ENCODE peak calls at places on chromosomes 11 and 22, in five cellular contexts. B is SK-N-SH, Z is K562, M is esophagus muscularis mucosa, E is A549. X is an unnamed sample.

GRCh38 chr22:35046744-35047462 is 19.1 kb upstream of the ISX start:
- DNase-seq in Z (no peak), M (no peak), E (no peak), B (no peak), X (no peak)

GRCh38 chr22:32788884-32789624 is 12.5 kb upstream of the TIMP3 start:
- DNase-seq in E (no peak), M (no peak), Z (no peak), B (no peak), X (no peak)

GRCh38 chr11:73225851-73226250 is 7.8 kb downstream of the P2RY2 start:
- DNase-seq in B (no peak), M (no peak), E (no peak), Z (no peak), X (no peak)

GRCh38 chr22:25940479-25940878 is 198.5 kb downstream of the MYO18B start:
- DNase-seq in E (no peak), B (no peak), M (no peak), Z (no peak), X (no peak)

GRCh38 chr22:27554841-27555456 is 246.6 kb downstream of the MN1 start:
- DNase-seq in Z (no peak), M (no peak), B (no peak), E (no peak), X (no peak)

GRCh38 chr22:24134090-24134846 is 47.0 kb upstream of the SUSD2 start:
- DNase-seq in B (no peak), M (no peak), E (no peak), Z (no peak), X (peak)

GRCh38 chr22:38454361-38455062 is 487 bp downstream of the KCNJ4 start:
- DNase-seq in Z (no peak), B (peak), E (no peak), M (no peak), X (no peak)

GRCh38 chr11:111526501-111526900 is 11.9 kb downstream of the HOATZ start:
- DNase-seq in Z (no peak), B (no peak), M (no peak), E (peak), X (no peak)

GRCh38 chr11:20397281-20397680 is 9.8 kb downstream of the PRMT3 start:
- DNase-seq in B (peak), E (peak), M (no peak), Z (peak), X (no peak)

GRCh38 chr11:1830500-1831223 is 4.1 kb upstream of the SYT8 start:
- DNase-seq in B (peak), E (no peak), Z (no peak), M (no peak), X (no peak)

GRCh38 chr11:18243783-18244362 is 4.6 kb downstream of the SAA2 start:
- DNase-seq in Z (peak), B (peak), M (no peak), E (peak), X (peak)

GRCh38 chr22:46604306-46604690 is 15.9 kb upstream of the GRAMD4 start:
- DNase-seq in E (no peak), B (no peak), M (no peak), Z (peak), X (no peak)

GRCh38 chr11:85596886-85597285 is 30.3 kb downstream of the DLG2 start:
- DNase-seq in M (no peak), E (no peak), Z (no peak), B (no peak), X (no peak)

GRCh38 chr11:103842795-103843194 is 193.6 kb upstream of the DDI1 start:
- DNase-seq in Z (no peak), M (no peak), E (no peak), B (peak), X (no peak)

DNA sequence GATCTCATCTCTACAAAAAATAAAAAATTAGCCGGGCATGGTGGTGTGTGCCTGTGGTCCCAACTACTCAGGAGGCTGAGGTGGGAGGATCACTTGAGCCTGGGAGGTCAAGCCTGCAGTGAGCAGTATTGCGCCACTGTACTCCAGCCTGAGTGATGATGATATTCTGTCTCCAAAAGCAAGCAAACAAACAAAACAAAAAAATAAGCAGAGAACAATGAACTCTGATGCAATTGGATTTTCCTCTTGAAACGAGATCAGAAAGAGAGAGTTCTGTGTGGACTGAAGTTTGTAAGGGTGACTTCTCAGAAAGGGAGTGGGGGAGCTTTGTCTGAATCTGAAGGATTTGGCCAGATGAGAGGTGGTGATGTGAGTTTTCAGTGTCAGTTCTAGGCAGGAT is 6.0 kb upstream of the TMEM123 start:
- DNase-seq in B (no peak), E (peak), M (no peak), Z (no peak), X (no peak)
- TF ChIP-seq EP300 in B (no peak), E (no peak), M (no peak), Z (no peak), X (no peak)

DNA sequence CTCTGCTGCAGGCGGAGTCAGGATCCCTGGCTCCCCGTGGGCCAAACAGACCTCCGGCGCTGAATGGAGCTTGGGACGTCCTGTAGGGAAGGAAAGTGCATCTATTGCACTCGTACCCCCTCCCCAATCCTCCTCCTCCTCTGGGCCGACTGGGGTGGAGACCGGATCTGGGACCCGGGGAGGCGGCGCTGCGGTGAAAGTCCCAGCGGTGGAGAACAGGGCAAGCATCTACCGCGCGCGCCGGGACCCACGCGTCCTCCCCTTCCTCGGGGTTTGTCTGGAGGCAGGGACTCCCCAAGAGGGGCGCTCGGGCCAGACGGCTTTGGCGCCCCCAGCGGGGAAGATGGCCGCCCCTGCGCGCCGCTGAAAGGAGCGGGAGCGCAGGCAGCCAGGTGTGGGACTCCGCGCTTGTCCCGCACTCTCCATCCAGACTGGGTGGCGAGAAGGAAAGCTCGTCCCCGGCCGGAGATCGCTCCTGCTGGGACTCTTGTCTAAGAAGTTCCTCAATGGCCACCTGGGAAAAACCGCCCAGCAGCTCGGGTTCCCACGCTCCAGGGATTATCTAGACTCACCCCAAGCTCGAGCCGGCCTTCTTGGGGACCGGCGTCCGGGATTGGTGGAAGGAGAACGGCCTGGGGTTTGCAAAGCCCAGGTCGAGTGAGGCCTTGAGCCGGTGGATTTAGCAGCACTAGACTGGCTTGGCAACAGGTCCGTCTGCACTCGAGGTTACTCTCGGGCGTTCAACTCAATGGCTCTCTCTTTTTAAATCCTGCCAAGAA is 718 bp downstream of the FADS2 start:
- DNase-seq in Z (no peak), B (peak), E (peak), M (peak), X (peak)
- TF ChIP-seq CTCF in Z (no peak), B (peak), E (peak), M (peak), X (peak)

DNA sequence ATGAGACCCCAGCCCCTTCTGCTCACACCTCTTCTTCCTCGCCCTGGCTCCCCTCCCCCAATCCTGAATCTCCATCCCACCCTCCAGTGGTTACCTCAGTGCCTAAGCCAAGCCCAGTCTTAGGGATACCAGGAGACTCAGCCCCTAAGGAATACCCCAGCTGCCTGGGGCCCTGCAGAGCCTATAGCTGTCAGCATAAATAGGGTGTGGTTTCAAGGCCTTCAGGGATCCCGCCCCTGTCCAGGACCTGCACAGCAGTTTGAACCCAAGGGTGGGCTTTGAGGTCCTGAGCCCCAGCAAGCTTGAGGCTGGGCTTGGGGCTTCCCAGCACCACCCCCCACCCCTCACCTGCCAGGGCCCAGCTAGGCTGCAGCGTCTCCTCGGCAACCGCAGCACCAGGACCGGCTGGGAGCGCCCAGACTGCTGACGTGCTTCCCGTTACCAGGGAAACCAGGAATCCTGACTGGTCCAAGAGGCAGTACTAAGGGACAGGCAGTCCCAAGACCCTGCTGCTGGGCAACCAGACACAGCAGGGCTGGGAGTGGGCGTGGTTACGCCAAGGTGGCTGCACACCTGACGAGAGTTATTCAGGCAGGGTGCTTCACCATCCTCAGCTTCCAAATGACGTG is 13.7 kb downstream of the APBB1 start:
- DNase-seq in M (no peak), Z (no peak), B (peak), E (no peak), X (no peak)
- TF ChIP-seq EP300 in M (no peak), Z (no peak), B (no peak), E (no peak), X (no peak)

DNA sequence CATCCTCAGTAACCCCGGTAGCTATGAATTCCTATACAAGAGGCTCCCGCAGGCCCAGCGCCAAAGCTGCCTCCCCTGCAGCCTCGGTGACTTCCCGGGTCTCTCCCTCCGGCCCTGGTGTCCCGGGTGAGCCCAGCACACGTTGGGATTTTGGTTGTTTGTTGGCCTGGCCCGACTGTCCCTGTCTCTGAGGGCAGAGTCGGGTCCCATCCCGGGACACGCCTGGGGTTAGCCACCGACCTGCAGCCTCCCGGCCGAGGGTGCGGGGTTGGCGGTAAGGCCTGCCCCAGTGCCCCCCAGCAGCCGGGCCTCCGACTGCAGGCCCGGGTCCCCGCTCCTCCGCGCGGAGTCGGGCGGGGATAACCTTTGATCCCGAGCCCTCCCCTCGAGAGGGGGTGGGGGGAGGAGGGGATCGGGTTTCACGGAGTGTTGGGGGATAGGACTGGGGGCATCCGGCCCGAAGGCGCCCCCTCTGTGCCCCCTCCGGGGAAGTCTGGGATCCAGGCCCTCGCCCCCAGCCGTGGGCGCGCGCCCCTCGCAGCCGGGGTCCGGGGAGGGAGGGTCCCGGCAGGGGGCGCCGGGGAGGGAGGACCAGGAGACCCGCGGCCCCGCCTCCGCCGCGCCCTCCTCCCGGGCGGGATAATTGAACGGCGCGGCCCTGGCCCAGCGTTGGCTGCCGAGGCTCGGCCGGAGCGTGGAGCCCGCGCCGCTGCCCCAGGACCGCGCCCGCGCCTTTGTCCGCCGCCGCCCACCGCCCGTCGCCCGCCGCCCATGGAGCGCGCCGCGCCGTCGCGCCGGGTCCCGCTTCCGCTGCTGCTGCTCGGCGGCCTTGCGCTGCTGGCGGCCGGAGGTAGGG is at the start of gene FBLN1:
- DNase-seq in B (peak), Z (peak), M (no peak), E (peak), X (peak)
- TF ChIP-seq CTCF in B (peak), Z (no peak), M (peak), E (peak), X (no peak)

DNA sequence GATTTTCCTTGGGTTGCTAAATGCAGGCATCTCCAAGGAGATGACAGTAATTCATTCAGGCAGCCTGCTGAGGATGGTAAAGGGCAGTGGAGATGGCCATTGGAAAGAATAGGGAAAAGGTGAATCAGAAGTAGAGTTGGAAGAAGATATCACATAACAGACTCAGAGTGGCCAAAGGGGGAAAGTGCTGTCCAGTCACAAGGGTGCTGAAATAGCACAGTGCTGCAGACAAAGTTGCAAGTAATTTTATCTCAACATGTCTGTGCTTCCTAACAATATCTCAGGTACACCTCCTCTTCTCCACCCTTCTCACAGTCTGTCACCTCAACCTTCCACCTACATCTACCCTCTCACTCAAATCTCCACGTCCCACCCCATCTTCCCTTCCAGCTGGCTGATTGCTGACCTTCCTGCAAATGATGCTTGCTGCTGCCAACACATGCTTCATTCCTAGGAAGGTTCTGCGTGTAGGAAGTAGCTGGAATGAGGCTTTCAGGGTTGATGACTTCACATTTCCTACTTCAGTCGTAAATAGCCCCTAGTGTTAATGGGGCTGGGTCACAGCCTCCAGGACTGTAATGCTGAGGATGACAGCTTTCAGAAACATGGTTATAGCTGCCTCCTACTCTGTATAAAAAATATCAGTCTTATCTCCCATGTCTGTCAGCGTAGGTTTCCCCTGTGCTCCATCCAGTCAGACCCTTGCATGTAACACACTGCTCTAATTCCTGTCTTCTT is 123.9 kb downstream of the CTNND1 start:
- DNase-seq in E (peak), B (no peak), M (no peak), Z (no peak), X (no peak)
- TF ChIP-seq EP300 in E (no peak), B (no peak), M (no peak), Z (no peak), X (no peak)

DNA sequence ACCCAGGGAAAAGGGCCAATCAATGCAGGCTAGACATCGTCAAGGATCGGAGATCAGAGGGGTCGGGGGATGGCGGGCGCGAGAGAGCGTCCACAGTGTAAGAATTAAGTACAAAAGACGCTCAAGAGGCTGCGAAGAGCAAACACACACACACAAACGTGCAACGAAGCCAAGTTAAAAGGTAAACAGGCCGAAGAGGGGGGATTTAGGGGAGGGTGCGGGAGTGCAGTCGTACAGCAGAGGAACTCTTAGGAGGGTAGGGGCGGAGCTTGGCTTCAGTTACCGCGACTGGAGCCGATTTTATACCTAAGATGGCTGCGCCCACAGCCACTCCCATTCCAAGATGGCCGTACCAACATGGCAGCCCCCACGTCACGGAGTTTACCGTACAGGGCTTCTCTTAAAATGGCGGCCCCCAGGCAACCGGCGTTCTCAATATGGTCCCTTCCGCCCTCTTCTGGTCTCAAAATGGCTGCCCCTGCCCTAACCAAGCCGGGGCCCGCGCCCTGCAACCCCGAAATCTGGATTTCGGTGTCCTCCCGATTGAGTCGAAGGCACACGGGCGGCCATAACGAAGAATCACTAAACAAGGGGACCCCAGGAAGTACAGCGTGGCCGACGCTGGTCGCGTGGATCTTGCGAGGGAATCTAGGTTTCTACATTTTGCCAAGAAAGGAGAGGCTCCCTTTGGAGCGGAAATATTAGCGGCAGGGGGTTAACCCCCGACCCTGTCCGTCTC is 2.0 kb downstream of the GNG3 start:
- DNase-seq in M (peak), B (peak), Z (peak), E (peak), X (peak)
- TF ChIP-seq CTCF in M (no peak), B (no peak), Z (no peak), E (no peak), X (no peak)

GRCh38 chr11:82818399-82819043 is 81.7 kb downstream of the PRCP start:
- DNase-seq in M (no peak), E (no peak), B (no peak), Z (no peak), X (no peak)
- TF ChIP-seq EP300 in M (no peak), E (no peak), B (no peak), Z (no peak), X (no peak)

GRCh38 chr11:61617515-61617914 is 36.6 kb upstream of the SYT7 start:
- DNase-seq in B (no peak), E (no peak), M (no peak), Z (no peak), X (no peak)
- TF ChIP-seq CTCF in B (peak), E (no peak), M (no peak), Z (peak), X (no peak)

GRCh38 chr11:126164781-126165180 is 46.7 kb downstream of the RPUSD4 start:
- DNase-seq in Z (no peak), M (no peak), B (no peak), E (no peak), X (no peak)

GRCh38 chr11:126166413-126166812 is 45.0 kb downstream of the RPUSD4 start:
- DNase-seq in E (no peak), M (no peak), Z (no peak), B (peak), X (no peak)

GRCh38 chr11:126163779-126164178 is 47.7 kb downstream of the RPUSD4 start:
- DNase-seq in M (no peak), B (no peak), E (no peak), Z (no peak), X (no peak)

GRCh38 chr11:126167476-126167875 is 44.0 kb downstream of the RPUSD4 start:
- DNase-seq in Z (no peak), B (peak), E (no peak), M (no peak), X (no peak)

DNA sequence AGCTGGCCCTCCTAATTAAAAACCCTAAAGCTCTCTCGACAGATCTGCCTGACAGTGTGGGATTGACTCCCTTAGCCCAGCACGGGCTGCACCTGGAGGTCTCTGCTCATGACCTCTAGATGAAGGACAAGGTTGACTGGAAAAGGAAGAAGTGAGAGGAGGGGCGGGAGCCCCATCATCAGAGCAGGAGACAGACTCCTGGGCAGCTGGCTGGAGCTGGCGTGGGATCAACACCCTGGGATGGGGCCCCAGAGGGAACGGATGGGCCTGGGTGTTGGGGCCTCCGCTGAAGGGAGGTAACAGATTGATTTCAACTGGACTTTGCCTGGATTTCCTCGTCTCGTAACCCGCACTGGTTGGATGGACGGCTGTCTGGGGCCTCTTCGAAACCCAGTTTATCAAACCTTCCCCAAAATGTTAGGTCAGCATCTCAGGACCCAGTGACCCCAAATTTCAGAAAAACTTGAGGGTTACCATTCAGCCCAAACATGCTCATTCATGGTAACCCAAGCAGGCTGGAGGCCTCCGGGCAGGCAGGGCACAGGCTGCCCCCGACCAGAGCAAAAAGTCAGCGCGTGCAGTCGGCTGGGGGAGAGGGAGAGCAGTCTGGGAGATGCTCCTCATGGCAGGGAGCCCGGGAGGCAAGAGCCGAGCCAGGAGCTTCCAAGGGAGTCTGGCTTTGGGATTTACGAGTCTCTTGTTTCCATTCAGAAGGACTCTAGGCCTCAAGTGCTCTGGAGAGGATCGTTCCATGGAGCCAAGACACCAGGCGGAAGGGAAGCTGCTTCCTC is 45.9 kb downstream of the RPUSD4 start:
- DNase-seq in M (no peak), B (no peak), E (no peak), Z (no peak), X (peak)
- TF ChIP-seq EP300 in M (no peak), B (no peak), E (no peak), Z (no peak), X (no peak)